ENCODE peak calls at places on chromosomes 4 and X, in five cellular contexts. U is K562, M is GM12878, X is IMR-90, P is HepG2. A is an unnamed sample.

GRCh38 chr4:24805566-24805965 is 10.2 kb downstream of the SOD3 start:
- DNase-seq in U (peak), X (no peak), P (no peak), M (no peak), A (no peak)

GRCh38 chr4:16222957-16223527 is 3.2 kb downstream of the TAPT1 start:
- DNase-seq in U (no peak), X (peak), P (peak), M (no peak), A (no peak)

GRCh38 chrX:40734956-40735317 is 405 bp downstream of the MED14 start:
- DNase-seq in X (no peak), M (no peak), P (no peak), U (no peak), A (peak)

GRCh38 chr4:111323916-111324315 is 701.0 kb upstream of the PITX2 start:
- DNase-seq in X (peak), U (no peak), P (no peak), M (no peak), A (no peak)

GRCh38 chr4:143082698-143083097 is 102.0 kb upstream of the USP38 start:
- DNase-seq in X (no peak), M (no peak), U (no peak), P (no peak), A (no peak)

GRCh38 chr4:47816748-47817147 is 21.1 kb downstream of the CORIN start:
- DNase-seq in M (no peak), X (no peak), U (no peak), P (no peak), A (no peak)

GRCh38 chrX:68387786-68388185 is 45.5 kb downstream of the OPHN1 start:
- DNase-seq in M (no peak), P (no peak), U (no peak), X (no peak), A (no peak)

GRCh38 chr4:169116270-169116901 is 106.3 kb upstream of the CBR4 start:
- DNase-seq in X (peak), M (no peak), P (no peak), U (no peak), A (no peak)

GRCh38 chr4:48939785-48940184 is 33.2 kb upstream of the OCIAD2 start:
- DNase-seq in M (no peak), P (no peak), X (peak), U (no peak), A (peak)

GRCh38 chr4:120225527-120225926 is 158.9 kb upstream of the MAD2L1 start:
- DNase-seq in U (no peak), X (no peak), M (no peak), P (no peak), A (no peak)

GRCh38 chr4:76704133-76704881 is 193.6 kb downstream of the SOWAHB start:
- DNase-seq in M (no peak), P (no peak), X (peak), U (no peak), A (peak)
- TF ChIP-seq USF2 in M (no peak), P (no peak), X (no peak), U (no peak), A (no peak)

GRCh38 chr4:90071289-90072235 is 55.6 kb upstream of the CCSER1 start:
- DNase-seq in X (no peak), U (no peak), P (no peak), M (no peak), A (no peak)

GRCh38 chr4:90064196-90064595 is 63.0 kb upstream of the CCSER1 start:
- DNase-seq in M (no peak), X (no peak), U (no peak), P (no peak), A (no peak)

GRCh38 chr4:90074322-90074886 is 52.8 kb upstream of the CCSER1 start:
- DNase-seq in M (no peak), U (no peak), P (no peak), X (no peak), A (no peak)

GRCh38 chr4:90069151-90069550 is 58.0 kb upstream of the CCSER1 start:
- DNase-seq in P (no peak), X (peak), U (no peak), M (no peak), A (no peak)
- TF ChIP-seq BHLHE40 in P (no peak), X (no peak), U (no peak), M (no peak), A (no peak)

GRCh38 chr4:72424006-72424405 is 145.0 kb downstream of the ADAMTS3 start:
- DNase-seq in M (no peak), U (no peak), P (no peak), X (no peak), A (no peak)

DNA sequence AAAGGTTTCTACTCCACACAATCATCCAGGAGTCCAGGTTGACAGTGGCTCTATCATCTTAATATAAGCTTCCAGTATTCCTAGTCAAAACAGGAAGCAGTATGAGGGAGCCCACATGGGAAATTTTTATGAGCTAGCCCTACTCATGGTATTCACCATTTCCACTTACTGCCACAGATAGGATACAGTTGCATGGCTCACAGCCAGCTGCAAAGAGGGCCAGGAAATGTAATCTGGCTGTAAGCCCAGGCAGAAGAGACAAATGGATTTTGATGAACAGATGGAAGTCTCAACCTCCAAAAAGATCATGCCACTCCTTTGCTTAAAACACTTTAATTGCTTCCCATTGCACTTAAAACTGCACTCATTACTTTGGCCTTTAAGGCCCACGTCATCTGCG is 150.6 kb downstream of the ADAMTS3 start:
- DNase-seq in X (peak), M (no peak), P (no peak), U (no peak), A (no peak)
- TF ChIP-seq USF2 in X (no peak), M (no peak), P (no peak), U (no peak), A (no peak)

GRCh38 chr4:77240469-77241066 is 83.6 kb downstream of the CCNG2 start:
- DNase-seq in P (peak), M (no peak), U (peak), X (peak), A (peak)
- TF ChIP-seq BHLHE40 in P (peak), M (no peak), U (no peak), X (no peak), A (no peak)

GRCh38 chrX:110733166-110733565 is 62.5 kb downstream of the CHRDL1 start:
- DNase-seq in P (no peak), M (no peak), X (peak), U (no peak), A (no peak)
- TF ChIP-seq USF2 in P (no peak), M (no peak), X (no peak), U (no peak), A (no peak)

DNA sequence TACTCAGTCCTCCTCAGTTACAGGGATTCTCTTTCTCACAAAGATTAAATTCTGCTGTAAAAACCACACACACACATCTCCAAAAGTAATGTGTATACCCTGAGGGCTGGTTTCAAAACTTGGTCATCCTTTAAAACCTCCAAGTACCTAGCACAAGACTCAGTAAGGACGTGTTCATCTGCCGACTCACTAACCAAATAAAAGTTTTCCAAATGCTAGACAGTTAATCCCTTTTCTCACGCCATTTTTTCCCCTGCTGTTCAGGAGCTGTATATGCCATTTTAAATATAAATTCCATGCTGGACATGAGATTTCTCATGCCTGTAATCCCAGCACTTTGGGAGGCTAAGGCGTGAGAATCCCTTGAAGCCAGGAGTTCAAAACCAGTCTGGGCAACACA is 3.9 kb upstream of the SAT1 start:
- DNase-seq in U (no peak), P (no peak), X (peak), M (no peak), A (peak)
- TF ChIP-seq BHLHE40 in U (no peak), P (no peak), X (no peak), M (no peak), A (no peak)